ENCODE peak calls at places on chromosomes 11 and 22, in four cellular contexts. U, J, D and S are unnamed samples.

GRCh38 chr11:72981067-72981466 is 161.1 kb downstream of the FCHSD2 start:
- DNase-seq in U (no peak), J (no peak), D (no peak), S (no peak)

GRCh38 chr11:1343391-1344055 is 34.1 kb upstream of the TOLLIP start:
- DNase-seq in U (no peak), J (no peak), D (no peak), S (no peak)

GRCh38 chr11:65743928-65744698 is 23.5 kb upstream of the RNASEH2C start:
- DNase-seq in U (peak), J (peak), D (peak), S (peak)

GRCh38 chr11:134349109-134349801 is 17.5 kb downstream of the GLB1L2 start:
- DNase-seq in U (no peak), J (no peak), D (no peak), S (no peak)

GRCh38 chr22:43346521-43346929 is 3.4 kb upstream of the SCUBE1 start:
- DNase-seq in U (peak), J (peak), D (peak), S (peak)

GRCh38 chr11:86510674-86511073 is 136.0 kb downstream of the CCDC81 start:
- DNase-seq in U (no peak), J (no peak), D (no peak), S (no peak)

GRCh38 chr11:25860677-25861445 is 471.1 kb upstream of the ANO3 start:
- DNase-seq in U (no peak), J (no peak), D (no peak), S (no peak)

GRCh38 chr11:120337896-120338840 is 2.0 kb downstream of the ARHGEF12 start:
- DNase-seq in U (no peak), J (no peak), D (no peak), S (no peak)

GRCh38 chr22:20084547-20085413 is 4.7 kb downstream of the DGCR8 start:
- DNase-seq in U (peak), J (peak), D (peak), S (no peak)

GRCh38 chr22:29031236-29031982 is 30.2 kb downstream of the C22orf31 start:
- DNase-seq in U (peak), J (no peak), D (peak), S (peak)

GRCh38 chr11:86013718-86014117 is 55.2 kb downstream of the PICALM start:
- DNase-seq in U (no peak), J (no peak), D (no peak), S (no peak)

GRCh38 chr22:23246982-23247766 is 66.9 kb downstream of the BCR start:
- DNase-seq in U (no peak), J (no peak), D (no peak), S (no peak)

GRCh38 chr11:88484873-88485621 is 147.5 kb upstream of the CTSC start:
- DNase-seq in U (peak), J (peak), D (peak), S (peak)

GRCh38 chr11:112588252-112588668 is 327.6 kb upstream of the PLET1 start:
- DNase-seq in U (peak), J (peak), D (peak), S (peak)

GRCh38 chr11:118438314-118438931 is 2.1 kb downstream of the KMT2A start:
- DNase-seq in U (peak), J (peak), D (peak), S (no peak)

GRCh38 chr22:42997577-42997976 is 17.4 kb downstream of the PACSIN2 start:
- DNase-seq in U (no peak), J (no peak), D (no peak), S (no peak)

GRCh38 chr22:41397143-41397811 is 15.5 kb downstream of the TEF start:
- DNase-seq in U (no peak), J (no peak), D (no peak), S (no peak)

GRCh38 chr11:102709211-102709980 is 3.8 kb upstream of the MMP27 start:
- DNase-seq in U (no peak), J (no peak), D (no peak), S (no peak)

GRCh38 chr11:41382927-41383326 is 76.5 kb downstream of the LRRC4C start:
- DNase-seq in U (no peak), J (no peak), D (no peak), S (no peak)

GRCh38 chr22:19082793-19083192 is 39.4 kb downstream of the DGCR2 start:
- DNase-seq in U (no peak), J (no peak), D (no peak), S (no peak)

GRCh38 chr22:47165998-47166397 is 403.5 kb downstream of the TBC1D22A start:
- DNase-seq in U (no peak), J (peak), D (no peak), S (no peak)

GRCh38 chr11:10305964-10306918 is 1.4 kb downstream of the ADM start:
- DNase-seq in U (no peak), J (peak), D (peak), S (peak)

GRCh38 chr11:15800121-15800800 is 556.1 kb downstream of the SOX6 start:
- DNase-seq in U (no peak), J (no peak), D (no peak), S (no peak)

GRCh38 chr11:128767518-128767917 is 73.6 kb downstream of the FLI1 start:
- DNase-seq in U (no peak), J (no peak), D (no peak), S (no peak)

GRCh38 chr11:113549611-113550061 is 74.4 kb upstream of the DRD2 start:
- DNase-seq in U (no peak), J (no peak), D (no peak), S (no peak)

GRCh38 chr11:19557720-19558140 is 154.9 kb upstream of the NAV2 start:
- DNase-seq in U (peak), J (peak), D (peak), S (peak)

GRCh38 chr11:45169310-45170072 is 23.1 kb downstream of the PRDM11 start:
- DNase-seq in U (no peak), J (no peak), D (no peak), S (no peak)

GRCh38 chr11:118435233-118435892 is 929 bp upstream of the KMT2A start:
- DNase-seq in U (peak), J (peak), D (peak), S (peak)

GRCh38 chr22:27808730-27809129 is 7.2 kb upstream of the MN1 start:
- DNase-seq in U (no peak), J (no peak), D (no peak), S (no peak)

GRCh38 chr11:24093410-24093809 is 403.4 kb upstream of the LUZP2 start:
- DNase-seq in U (no peak), J (no peak), D (peak), S (no peak)

GRCh38 chr11:65225284-65226102 is 36.3 kb upstream of the POLA2 start:
- DNase-seq in U (peak), J (peak), D (peak), S (no peak)

GRCh38 chr11:10309163-10310093 is 4.6 kb downstream of the ADM start:
- DNase-seq in U (peak), J (no peak), D (no peak), S (no peak)

GRCh38 chr11:13119928-13120520 is 110.9 kb downstream of the RASSF10 start:
- DNase-seq in U (no peak), J (no peak), D (no peak), S (no peak)

GRCh38 chr22:32546480-32546879 is 71.9 kb downstream of the FBXO7 start:
- DNase-seq in U (no peak), J (no peak), D (no peak), S (no peak)
- TF ChIP-seq TEAD4 in U (no peak), J (no peak), D (no peak), S (no peak)

GRCh38 chr22:26684173-26684572 is 26.8 kb downstream of the MIAT start:
- DNase-seq in U (no peak), J (no peak), D (no peak), S (no peak)

GRCh38 chr22:26677217-26677616 is 19.8 kb downstream of the MIAT start:
- DNase-seq in U (no peak), J (no peak), D (no peak), S (no peak)

GRCh38 chr22:26679003-26679629 is 21.7 kb downstream of the MIAT start:
- DNase-seq in U (peak), J (peak), D (peak), S (peak)

GRCh38 chr22:26680485-26680884 is 23.1 kb downstream of the MIAT start:
- DNase-seq in U (no peak), J (no peak), D (no peak), S (no peak)

DNA sequence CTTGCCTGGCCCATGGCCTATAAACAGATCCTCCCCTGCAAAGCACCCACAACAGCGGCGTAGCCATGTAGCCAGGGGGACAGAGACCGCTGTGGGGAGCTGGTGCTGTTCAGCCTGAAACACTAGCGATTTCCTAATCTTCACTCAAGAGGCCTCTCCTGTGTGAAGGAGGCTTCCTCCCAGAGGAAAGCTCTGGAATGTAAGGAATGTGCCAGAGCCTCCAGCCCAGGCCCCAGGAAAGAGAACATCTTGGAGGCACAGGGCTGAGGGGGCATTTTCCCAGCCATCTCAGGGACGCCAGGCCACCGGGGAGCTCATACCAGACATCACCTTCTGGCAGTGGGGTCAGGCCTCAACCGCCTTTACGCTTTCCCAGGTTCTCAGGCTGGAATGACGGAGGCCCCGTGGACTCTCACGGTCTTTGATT is 24.0 kb downstream of the MIAT start:
- DNase-seq in U (no peak), J (peak), D (no peak), S (no peak)
- TF ChIP-seq TEAD4 in U (no peak), J (peak), D (no peak), S (peak)

GRCh38 chr22:44391026-44391425 is 78.3 kb upstream of the SHISAL1 start:
- DNase-seq in U (no peak), J (peak), D (peak), S (no peak)

GRCh38 chr22:44391481-44392445 is 79.0 kb upstream of the SHISAL1 start:
- DNase-seq in U (no peak), J (peak), D (no peak), S (no peak)

GRCh38 chr22:44389181-44389580 is 76.4 kb upstream of the SHISAL1 start:
- DNase-seq in U (no peak), J (peak), D (no peak), S (no peak)

GRCh38 chr22:44392446-44392921 is 79.7 kb upstream of the SHISAL1 start:
- DNase-seq in U (no peak), J (peak), D (no peak), S (no peak)

DNA sequence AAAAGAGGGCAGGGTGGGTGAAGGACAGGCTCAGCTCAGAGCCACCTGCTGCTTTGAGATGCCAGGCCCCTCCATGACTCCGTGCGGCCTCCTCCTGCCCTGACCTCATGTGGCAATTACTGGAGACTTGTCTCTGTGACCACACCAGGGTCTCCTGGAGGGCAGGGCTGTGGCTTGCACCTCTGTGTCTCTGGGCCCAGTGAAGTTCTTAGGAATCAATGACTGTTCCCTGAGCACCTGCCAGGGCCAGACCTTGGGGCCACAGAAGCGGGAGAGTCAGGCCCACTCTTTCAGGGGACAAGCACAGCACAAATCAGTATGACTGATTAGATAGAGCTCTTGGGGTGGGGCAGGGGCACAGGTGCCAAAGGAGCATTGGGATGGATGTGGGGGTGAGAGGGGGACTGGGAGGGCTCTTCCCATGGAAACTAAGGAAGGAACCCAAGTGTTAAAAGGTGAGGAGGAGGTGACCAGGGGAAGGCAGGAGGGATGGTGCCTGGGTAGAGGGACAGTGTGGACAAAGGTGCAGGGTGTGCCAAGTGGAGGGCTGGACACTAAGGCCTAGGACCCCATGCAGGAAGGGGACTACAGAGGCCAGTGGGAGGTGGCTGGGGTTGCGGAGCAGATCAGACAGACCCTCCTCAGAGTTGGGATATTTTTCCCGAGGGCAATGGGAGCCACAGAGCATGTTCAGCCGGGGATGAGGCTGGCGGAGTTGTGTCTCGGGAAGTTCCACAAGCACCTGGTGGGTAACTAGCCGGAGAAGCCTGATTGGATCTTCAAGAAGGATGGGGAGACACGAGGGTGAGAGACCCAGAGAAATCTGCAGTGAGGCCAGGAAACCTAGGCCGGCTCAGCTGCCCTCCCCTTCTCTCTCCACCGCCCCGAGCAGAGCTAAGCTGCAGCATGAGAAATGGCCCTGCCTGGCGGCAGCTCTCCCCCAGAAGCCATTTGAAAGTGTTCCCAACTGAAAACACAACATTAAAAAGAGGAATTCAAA is 77.5 kb upstream of the SHISAL1 start:
- DNase-seq in U (no peak), J (peak), D (peak), S (no peak)
- TF ChIP-seq TEAD4 in U (no peak), J (no peak), D (no peak), S (no peak)

GRCh38 chr11:111069076-111069475 is 176.4 kb upstream of the POU2AF2 start:
- DNase-seq in U (no peak), J (peak), D (no peak), S (peak)
- TF ChIP-seq TEAD4 in U (no peak), J (no peak), D (no peak), S (no peak)

DNA sequence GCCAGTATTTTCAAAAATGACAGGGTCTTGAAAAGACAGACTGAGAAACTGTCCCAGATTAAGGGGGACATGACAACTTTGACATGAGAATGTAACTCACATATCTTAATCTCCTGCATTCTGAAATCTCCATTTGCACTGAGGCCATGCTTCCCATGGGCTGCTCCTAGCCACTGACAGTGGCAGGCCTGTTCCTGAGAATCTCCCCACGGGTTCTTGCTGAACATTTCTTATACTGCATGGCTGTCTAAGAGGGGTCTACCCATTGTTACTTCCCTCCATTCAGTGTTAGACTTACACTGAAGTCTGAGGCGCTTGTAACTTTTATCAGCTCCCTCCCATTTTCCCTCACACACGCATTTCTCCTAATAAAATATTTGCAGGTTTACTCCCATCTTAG is 1.5 kb downstream of the CEP295 start:
- DNase-seq in U (peak), J (no peak), D (no peak), S (no peak)
- TF ChIP-seq TEAD4 in U (no peak), J (no peak), D (no peak), S (no peak)

GRCh38 chr11:43923327-43924111 is 18.9 kb upstream of the C11orf96 start:
- DNase-seq in U (no peak), J (no peak), D (peak), S (no peak)
- TF ChIP-seq TEAD4 in U (no peak), J (no peak), D (no peak), S (no peak)